ENCODE peak calls at places on chromosomes 11 and 22, in ten cellular contexts. C is spleen; J is iPS-NIHi11; K is gastrocnemius medialis; Y is effector memory CD8-positive, alpha-beta T cell; N is NCI-H1092; O is fibroblast of the aortic adventitia; V is EL; R is fibroblast of lung; Z is stimulated activated CD4-positive, alpha-beta T cell treated with anti-CD3 and anti-CD28 coated beads, TNF-alpha, amount 100 ng/mL, for 1 hour. F is an unnamed sample.

GRCh38 chr22:35521358-35522264 is 19.0 kb upstream of the RASD2 start:
- DNase-seq in N (no peak), Y (no peak), K (no peak), J (no peak), Z (no peak), C (no peak), R (no peak), V (peak), O (no peak), F (no peak)

GRCh38 chr11:102226702-102227101 is 90.6 kb upstream of the BIRC3 start:
- DNase-seq in R (peak), K (no peak), N (no peak), J (no peak), C (no peak), Y (no peak), V (peak), O (peak), Z (no peak), F (no peak)

GRCh38 chr11:72625746-72626636 is 48.2 kb downstream of the PDE2A start:
- DNase-seq in K (no peak), C (peak), N (no peak), Z (no peak), J (peak), V (no peak), Y (no peak), O (peak), R (peak), F (no peak)

GRCh38 chr22:46010951-46011626 is 34.1 kb upstream of the WNT7B start:
- DNase-seq in Y (no peak), Z (no peak), J (no peak), V (no peak), R (no peak), N (peak), C (peak), O (no peak), K (no peak), F (no peak)

GRCh38 chr11:101915811-101916291 is 471 bp downstream of the ANGPTL5 start:
- DNase-seq in J (no peak), O (peak), C (no peak), K (no peak), Y (no peak), V (peak), N (no peak), Z (no peak), R (peak), F (no peak)

GRCh38 chr11:94151903-94152677 is 23.4 kb downstream of the PANX1 start:
- DNase-seq in C (no peak), Y (no peak), Z (no peak), V (peak), N (no peak), J (peak), R (peak), K (peak), O (peak), F (no peak)

GRCh38 chr11:66891849-66892660 is 35.2 kb downstream of the LRFN4 start:
- DNase-seq in R (peak), O (peak), V (peak), J (peak), C (no peak), Z (no peak), N (no peak), Y (no peak), K (peak), F (no peak)

GRCh38 chr11:71365626-71366025 is 82.6 kb downstream of the DHCR7 start:
- DNase-seq in V (no peak), N (no peak), O (no peak), C (no peak), J (no peak), K (no peak), R (no peak), Z (no peak), Y (no peak), F (no peak)

GRCh38 chr22:22079404-22080148 is 97.0 kb upstream of the TOP3B start:
- DNase-seq in C (peak), Z (no peak), Y (no peak), O (no peak), K (no peak), V (no peak), J (no peak), N (no peak), R (no peak), F (no peak)

GRCh38 chr22:42700901-42701300 is 19.8 kb downstream of the A4GALT start:
- DNase-seq in O (no peak), Y (no peak), N (no peak), Z (no peak), C (no peak), V (no peak), R (no peak), J (no peak), K (no peak), F (no peak)

GRCh38 chr11:61541568-61541967 is 33.0 kb downstream of the LRRC10B start:
- DNase-seq in N (no peak), J (peak), R (peak), Y (no peak), K (no peak), V (peak), O (peak), Z (no peak), C (no peak), F (no peak)

GRCh38 chr11:3216027-3216525 is 2.5 kb downstream of the MRGPRG start:
- DNase-seq in Z (no peak), O (no peak), C (peak), Y (no peak), V (no peak), N (no peak), K (no peak), J (no peak), R (no peak), F (no peak)

GRCh38 chr22:31650391-31650790 is 11.6 kb downstream of the PISD start:
- DNase-seq in Y (no peak), K (no peak), J (no peak), Z (no peak), C (no peak), R (peak), O (peak), N (no peak), V (peak), F (no peak)

F was measured in NCI-H1436 treated with DMSO at 0.1 percent for 48 hours.